ENCODE peak calls at places on chromosome 19, in seven cellular contexts. T, I, K, J, H, X and R are unnamed samples. For H3K9me3, the result is how much of the 10 kb centered on the place peaks cover.

GRCh38 chr19:52946322-52947310 is 16.1 kb downstream of the ZNF816 start:
- DNase-seq in I (no peak), X (no peak), J (peak), H (no peak), T (no peak), K (no peak), R (no peak)

GRCh38 chr19:42246869-42247630 is 4.6 kb upstream of the GSK3A start:
- DNase-seq in I (no peak), J (no peak), K (no peak), H (no peak), T (no peak), X (peak), R (no peak)

GRCh38 chr19:5547881-5548280 is 19.9 kb downstream of the TINCR start:
- DNase-seq in X (peak), J (no peak), T (no peak), H (no peak), I (peak), K (peak), R (no peak)

GRCh38 chr19:8592231-8593009 is 15.2 kb upstream of the MYO1F start:
- DNase-seq in X (peak), I (peak), H (peak), T (peak), K (peak), J (peak), R (peak)

GRCh38 chr19:30895946-30896345 is 453.3 kb downstream of the TSHZ3 start:
- DNase-seq in T (no peak), X (no peak), J (no peak), K (no peak), H (no peak), I (no peak), R (no peak)

GRCh38 chr19:31054430-31054829 is 294.8 kb downstream of the TSHZ3 start:
- DNase-seq in J (no peak), T (peak), K (peak), I (no peak), X (peak), H (peak), R (no peak)

GRCh38 chr19:40974633-40975037 is 16.4 kb upstream of the CYP2B6 start:
- DNase-seq in H (peak), J (peak), K (peak), T (peak), I (peak), X (peak), R (peak)

GRCh38 chr19:41302624-41303351 is 7.2 kb upstream of the CCDC97 start:
- DNase-seq in J (peak), T (no peak), X (no peak), K (no peak), H (peak), I (peak), R (peak)

GRCh38 chr19:31512403-31512970 is 163.3 kb upstream of the TSHZ3 start:
- DNase-seq in I (no peak), T (no peak), K (no peak), X (no peak), J (no peak), H (no peak), R (no peak)

GRCh38 chr19:29841559-29842367 is 30.0 kb downstream of the CCNE1 start:
- DNase-seq in H (no peak), J (peak), I (no peak), K (peak), T (peak), X (peak), R (no peak)

GRCh38 chr19:823565-824121 is 1.9 kb upstream of the PLPPR3 start:
- DNase-seq in X (no peak), H (no peak), J (no peak), I (no peak), T (no peak), K (no peak), R (no peak)

GRCh38 chr19:21430674-21431073 is 33.7 kb downstream of the ZNF493 start:
- DNase-seq in J (no peak), K (no peak), H (no peak), T (no peak), X (no peak), I (no peak), R (no peak)

GRCh38 chr19:19740755-19741154 is 7.8 kb upstream of the ZNF14 start:
- DNase-seq in I (no peak), X (no peak), K (no peak), T (no peak), J (peak), H (no peak), R (no peak)

GRCh38 chr19:14775855-14776254 is 2.5 kb downstream of the ADGRE2 start:
- DNase-seq in T (no peak), H (peak), X (no peak), I (no peak), K (no peak), J (peak), R (no peak)

GRCh38 chr19:6790194-6791128 is 18.0 kb downstream of the VAV1 start:
- DNase-seq in J (no peak), X (no peak), K (no peak), T (no peak), H (no peak), I (no peak), R (no peak)

GRCh38 chr19:35555301-35556005 is 8.0 kb downstream of the ATP4A start:
- DNase-seq in T (peak), K (peak), J (no peak), H (peak), I (no peak), X (peak), R (no peak)

GRCh38 chr19:390386-391198 is 18.4 kb downstream of the C2CD4C start:
- DNase-seq in H (peak), T (no peak), K (no peak), I (no peak), J (no peak), X (no peak), R (no peak)

GRCh38 chr19:57302727-57303401 is 17.4 kb upstream of the ZNF543 start:
- DNase-seq in X (no peak), I (no peak), T (no peak), H (no peak), J (no peak), K (peak), R (no peak)

GRCh38 chr19:485583-486236 is 10.6 kb upstream of the MADCAM1 start:
- DNase-seq in X (no peak), H (no peak), K (peak), J (no peak), I (no peak), T (peak), R (no peak)

GRCh38 chr19:49422407-49423277 is 599 bp downstream of the PTH2 start:
- DNase-seq in J (peak), H (no peak), K (peak), X (peak), T (peak), I (no peak), R (peak)

GRCh38 chr19:50607388-50607787 is 32.3 kb downstream of the SYT3 start:
- DNase-seq in J (no peak), T (no peak), H (peak), I (no peak), K (no peak), X (no peak), R (no peak)

GRCh38 chr19:51354742-51355148 is 11.4 kb downstream of the ETFB start:
- DNase-seq in H (no peak), K (peak), J (no peak), I (peak), T (peak), X (no peak), R (peak)

GRCh38 chr19:15427350-15427700 is 8.5 kb upstream of the AKAP8L start:
- DNase-seq in I (no peak), J (no peak), X (no peak), K (no peak), T (no peak), H (peak), R (no peak)

GRCh38 chr19:15072930-15073647 is 8.9 kb upstream of the OR1I1 start:
- DNase-seq in I (no peak), X (no peak), K (peak), H (no peak), J (no peak), T (no peak), R (no peak)

GRCh38 chr19:35959040-35959967 is 23.1 kb downstream of the LRFN3 start:
- DNase-seq in H (peak), J (peak), X (no peak), T (no peak), I (peak), K (no peak), R (peak)

GRCh38 chr19:29324717-29325116 is 111.8 kb upstream of the UQCRFS1 start:
- DNase-seq in J (no peak), T (no peak), K (no peak), H (no peak), X (no peak), I (no peak), R (no peak)

GRCh38 chr19:2167896-2168618 is 4.3 kb downstream of the DOT1L start:
- DNase-seq in J (peak), H (peak), K (peak), I (no peak), X (peak), T (no peak), R (no peak)
- H3K27ac ChIP-seq in J (peak), H (peak), K (peak), I (no peak), X (peak), T (no peak), R (peak)

GRCh38 chr19:33797821-33798633 is 1.4 kb downstream of the KCTD15 start:
- DNase-seq in I (no peak), H (no peak), J (peak), X (peak), K (peak), T (peak), R (no peak)

GRCh38 chr19:33800012-33800680 is 3.5 kb downstream of the KCTD15 start:
- DNase-seq in T (no peak), H (no peak), X (no peak), J (no peak), I (no peak), K (no peak), R (no peak)

GRCh38 chr19:33799507-33799906 is 2.8 kb downstream of the KCTD15 start:
- DNase-seq in K (no peak), I (no peak), H (no peak), X (no peak), J (no peak), T (no peak), R (no peak)

GRCh38 chr19:33796164-33797100 is at the start of gene KCTD15:
- DNase-seq in J (peak), H (no peak), I (no peak), T (peak), K (peak), X (peak), R (peak)

GRCh38 chr19:33798701-33799111 is 2.0 kb downstream of the KCTD15 start:
- DNase-seq in X (no peak), T (peak), H (no peak), K (no peak), I (no peak), J (no peak), R (no peak)
- H3K4me3 ChIP-seq in X (no peak), T (peak), H (peak), K (peak), I (no peak), J (peak), R (no peak)

DNA sequence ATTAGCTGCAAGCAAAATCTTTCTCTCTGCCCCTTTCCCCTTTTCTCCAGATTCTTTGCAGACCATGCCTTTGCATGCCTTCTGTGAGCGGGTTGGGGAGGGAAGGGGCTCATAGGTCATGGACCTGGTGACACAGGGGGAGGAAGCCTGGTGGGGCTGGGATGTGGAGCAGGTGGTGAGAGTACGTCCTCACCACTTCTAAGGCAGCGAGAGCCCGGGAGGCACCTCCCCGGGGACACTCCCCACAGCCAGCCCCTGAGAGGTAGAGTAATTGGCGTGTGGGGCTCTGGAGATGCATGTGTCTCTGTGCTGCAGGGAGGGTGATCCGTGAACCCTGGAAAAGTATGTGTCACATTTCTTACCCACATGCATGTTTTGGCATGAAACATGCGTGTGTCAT is 42.5 kb upstream of the EHD2 start:
- DNase-seq in T (no peak), J (no peak), K (no peak), H (no peak), X (no peak), I (no peak), R (no peak)
- H3K9me3 ChIP-seq in T (under half), J (under half), K (under half), H (under half), X (under half), I (under half), R (under half)

GRCh38 chr19:28037186-28037585 is 1175.8 kb downstream of the UQCRFS1 start:
- DNase-seq in J (no peak), K (no peak), T (no peak), X (no peak), I (no peak), H (no peak), R (no peak)
- H3K27ac ChIP-seq in J (no peak), K (no peak), T (no peak), X (no peak), I (no peak), H (no peak), R (no peak)

DNA sequence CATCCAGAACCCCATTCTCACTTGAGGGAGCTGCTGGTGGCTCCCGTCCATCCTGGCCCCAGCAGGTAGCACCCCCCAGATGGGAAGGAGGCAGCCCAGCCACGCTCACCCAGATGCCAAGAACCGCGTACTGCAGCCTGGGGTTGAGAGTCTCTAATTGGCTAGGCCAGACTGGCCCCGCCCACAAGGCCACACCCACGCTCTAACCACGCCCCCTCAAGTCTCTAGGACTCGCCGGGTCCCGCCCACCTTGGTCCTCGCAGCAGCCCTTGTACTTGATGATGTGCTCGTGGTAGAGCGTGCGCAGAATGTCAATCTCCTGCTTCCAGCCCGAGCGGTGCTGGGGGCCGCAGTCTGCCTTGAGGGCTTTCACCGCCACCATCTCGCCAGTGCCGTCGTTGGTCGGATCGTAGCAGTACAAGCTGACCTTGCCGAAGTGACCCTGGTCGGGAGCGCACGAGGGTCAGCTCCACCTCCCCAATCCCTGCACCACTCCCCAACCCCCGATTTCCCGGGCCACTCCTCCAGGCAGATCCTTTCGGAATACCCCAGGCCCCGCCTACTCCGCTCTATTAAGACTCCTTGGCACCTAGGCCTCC is 14.5 kb upstream of the ICAM3 start:
- DNase-seq in I (peak), H (no peak), X (peak), J (peak), K (no peak), T (peak), R (peak)
- H3K4me3 ChIP-seq in I (no peak), H (no peak), X (no peak), J (no peak), K (no peak), T (peak), R (no peak)

GRCh38 chr19:56245062-56245740 is 27.3 kb upstream of the EDDM13 start:
- DNase-seq in H (no peak), K (peak), T (no peak), X (no peak), J (no peak), I (no peak), R (no peak)
- H3K9me3 ChIP-seq in H (under half), K (under half), T (under half), X (under half), J (under half), I (under half), R (under half)

DNA sequence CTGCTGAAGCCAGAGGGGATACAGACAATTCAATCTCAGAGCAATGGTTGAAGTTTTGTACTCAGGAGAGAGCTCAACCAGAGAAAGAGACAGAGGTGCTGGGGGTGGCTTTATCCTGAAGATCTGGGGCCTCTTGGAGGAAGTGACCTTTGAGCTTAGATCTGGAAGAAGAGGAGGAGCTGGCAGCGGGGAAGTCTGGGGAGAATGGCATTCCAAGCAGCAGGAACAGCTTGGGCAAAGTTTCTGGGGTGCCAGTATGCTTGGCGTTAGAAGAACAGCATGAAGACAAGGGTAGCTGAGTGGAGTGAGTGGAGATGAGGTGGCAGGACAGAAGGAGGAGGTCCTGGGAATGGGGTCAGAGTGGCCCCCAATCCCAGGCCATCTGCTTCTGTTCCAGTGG is 11.3 kb downstream of the MAST3 start:
- DNase-seq in X (no peak), J (no peak), I (no peak), T (no peak), H (no peak), K (no peak), R (no peak)
- H3K27ac ChIP-seq in X (peak), J (no peak), I (peak), T (no peak), H (no peak), K (no peak), R (no peak)

GRCh38 chr19:4369109-4369887 is 25.9 kb downstream of the MPND start:
- DNase-seq in J (no peak), K (peak), T (no peak), I (peak), X (no peak), H (peak), R (peak)
- H3K4me3 ChIP-seq in J (no peak), K (peak), T (no peak), I (peak), X (no peak), H (peak), R (peak)

DNA sequence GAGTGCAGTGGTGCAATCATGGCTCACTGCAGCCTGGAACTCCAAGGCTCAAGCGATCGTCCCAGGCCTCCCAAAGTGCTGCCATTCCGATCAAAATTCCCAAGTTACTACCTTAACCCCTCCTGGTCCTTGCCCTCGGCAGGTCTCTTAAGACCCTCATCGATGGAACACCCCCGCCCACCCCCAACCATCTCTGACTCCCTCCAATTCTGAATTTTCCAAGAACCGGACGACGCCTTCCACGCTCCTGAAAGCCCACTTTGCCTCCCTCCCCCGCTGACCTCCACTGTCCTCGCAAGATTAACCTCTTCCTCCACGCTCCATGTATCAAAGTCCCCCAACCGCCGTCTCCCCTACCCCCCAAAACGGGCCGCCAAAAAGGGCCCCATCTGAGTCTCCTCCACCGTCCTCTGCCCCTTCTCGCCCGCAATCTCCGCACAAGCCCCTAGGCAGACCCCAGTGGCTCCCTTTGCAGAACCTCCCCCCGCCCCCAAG is 539 bp downstream of the DAPK3 start:
- DNase-seq in H (no peak), I (no peak), J (no peak), X (no peak), T (no peak), K (no peak), R (no peak)
- H3K9me3 ChIP-seq in H (under half), I (under half), J (under half), X (under half), T (under half), K (under half), R (under half)